ENCODE peak calls at places on chromosome 13, in seven cellular contexts. W, J, N, P, K, Y and L are unnamed samples.

GRCh38 chr13:30466358-30466714 is 600 bp upstream of the HMGB1 start:
- DNase-seq in W (peak), J (no peak), Y (no peak), N (no peak), K (no peak), P (no peak), L (no peak)

GRCh38 chr13:24650157-24650556 is 30.1 kb upstream of the ATP12A start:
- DNase-seq in K (no peak), Y (no peak), P (no peak), N (no peak), W (no peak), J (no peak), L (no peak)

GRCh38 chr13:80048030-80048429 is 292.9 kb downstream of the SPRY2 start:
- DNase-seq in W (no peak), K (no peak), J (no peak), N (no peak), Y (no peak), P (no peak), L (no peak)

GRCh38 chr13:20550799-20551198 is 16.2 kb upstream of the IFT88 start:
- DNase-seq in P (no peak), W (no peak), Y (no peak), N (no peak), J (no peak), K (no peak), L (no peak)

GRCh38 chr13:109369357-109370052 is 416.9 kb downstream of the IRS2 start:
- DNase-seq in J (no peak), K (no peak), N (no peak), Y (no peak), W (no peak), P (no peak), L (no peak)

GRCh38 chr13:43405457-43405856 is 381.3 kb downstream of the ENOX1 start:
- DNase-seq in Y (no peak), W (peak), P (no peak), J (no peak), N (no peak), K (no peak), L (peak)

GRCh38 chr13:100131863-100132574 is 43.1 kb downstream of the PCCA start:
- DNase-seq in J (no peak), N (no peak), K (no peak), W (peak), P (no peak), Y (no peak), L (peak)

GRCh38 chr13:46885018-46885417 is 11.8 kb downstream of the HTR2A start:
- DNase-seq in K (no peak), P (no peak), Y (no peak), W (no peak), N (no peak), J (no peak), L (no peak)

GRCh38 chr13:102117175-102117830 is 284.5 kb downstream of the FGF14 start:
- DNase-seq in Y (no peak), K (no peak), W (no peak), N (no peak), P (no peak), J (no peak), L (no peak)

GRCh38 chr13:114324334-114324733 is 10.0 kb downstream of the CHAMP1 start:
- DNase-seq in W (no peak), J (no peak), K (no peak), N (no peak), Y (no peak), P (no peak), L (no peak)

GRCh38 chr13:23087884-23088283 is 92.9 kb upstream of the SGCG start:
- DNase-seq in Y (no peak), W (peak), P (no peak), N (no peak), K (no peak), J (no peak), L (no peak)

GRCh38 chr13:50410921-50411712 is 395.9 kb downstream of the KCNRG start:
- DNase-seq in Y (no peak), P (no peak), J (no peak), K (no peak), N (no peak), W (peak), L (peak)

GRCh38 chr13:64314286-64314685 is 2898.6 kb upstream of the PCDH20 start:
- DNase-seq in W (no peak), N (no peak), J (no peak), P (no peak), Y (no peak), K (no peak), L (no peak)

GRCh38 chr13:99975626-99976025 is 4.1 kb upstream of the ZIC5 start:
- DNase-seq in P (no peak), Y (no peak), N (no peak), K (no peak), J (no peak), W (no peak), L (no peak)

GRCh38 chr13:68025604-68026003 is 795.5 kb upstream of the PCDH9 start:
- DNase-seq in P (no peak), W (no peak), N (no peak), Y (no peak), J (no peak), K (no peak), L (no peak)

GRCh38 chr13:90618133-90618532 is 729.4 kb upstream of the MIR17HG start:
- DNase-seq in W (peak), J (no peak), K (no peak), N (no peak), Y (no peak), P (no peak), L (no peak)

GRCh38 chr13:83515267-83515666 is 367.0 kb downstream of the SLITRK1 start:
- DNase-seq in N (no peak), J (no peak), W (peak), K (no peak), P (no peak), Y (no peak), L (peak)

GRCh38 chr13:48891586-48891985 is 84.1 kb upstream of the FNDC3A start:
- DNase-seq in N (no peak), W (peak), P (no peak), Y (no peak), K (no peak), J (no peak), L (peak)

GRCh38 chr13:106210327-106210726 is 325.1 kb downstream of the EFNB2 start:
- DNase-seq in J (no peak), N (no peak), K (no peak), P (no peak), W (no peak), Y (no peak), L (no peak)

GRCh38 chr13:27242642-27243185 is 8.6 kb upstream of the RPL21 start:
- DNase-seq in W (no peak), N (no peak), P (no peak), K (no peak), J (no peak), Y (no peak), L (no peak)

GRCh38 chr13:40063278-40063698 is 407.8 kb downstream of the COG6 start:
- DNase-seq in J (no peak), W (no peak), P (no peak), K (no peak), Y (peak), N (no peak), L (no peak)

GRCh38 chr13:107271226-107271625 is 703.3 kb upstream of the ARGLU1 start:
- DNase-seq in K (no peak), W (no peak), N (no peak), J (no peak), P (no peak), Y (no peak), L (peak)

GRCh38 chr13:112117258-112117954 is 50.5 kb downstream of the SOX1 start:
- DNase-seq in N (no peak), K (no peak), W (no peak), J (no peak), P (no peak), Y (no peak), L (no peak)

GRCh38 chr13:42600943-42601342 is 27.0 kb downstream of the TNFSF11 start:
- DNase-seq in N (no peak), P (no peak), K (no peak), Y (no peak), W (no peak), J (no peak), L (no peak)

GRCh38 chr13:37652596-37652995 is 54.0 kb upstream of the POSTN start:
- DNase-seq in W (no peak), K (no peak), J (no peak), P (no peak), N (no peak), Y (no peak), L (no peak)

GRCh38 chr13:42959615-42960014 is 32.4 kb downstream of the EPSTI1 start:
- DNase-seq in P (no peak), J (no peak), W (no peak), K (no peak), Y (no peak), N (no peak), L (no peak)

GRCh38 chr13:110713642-110713952 is at the start of gene ING1:
- DNase-seq in J (no peak), Y (no peak), P (no peak), K (no peak), N (no peak), W (no peak), L (no peak)

GRCh38 chr13:110715395-110716234 is 2.1 kb downstream of the ING1 start:
- DNase-seq in Y (peak), W (peak), J (peak), N (peak), K (peak), P (peak), L (peak)

GRCh38 chr13:110716235-110716505 is 2.7 kb downstream of the ING1 start:
- DNase-seq in N (no peak), P (peak), J (peak), K (peak), Y (no peak), W (peak), L (peak)

GRCh38 chr13:110713981-110714797 is 689 bp downstream of the ING1 start:
- DNase-seq in W (peak), Y (peak), P (peak), J (peak), K (peak), N (no peak), L (peak)

DNA sequence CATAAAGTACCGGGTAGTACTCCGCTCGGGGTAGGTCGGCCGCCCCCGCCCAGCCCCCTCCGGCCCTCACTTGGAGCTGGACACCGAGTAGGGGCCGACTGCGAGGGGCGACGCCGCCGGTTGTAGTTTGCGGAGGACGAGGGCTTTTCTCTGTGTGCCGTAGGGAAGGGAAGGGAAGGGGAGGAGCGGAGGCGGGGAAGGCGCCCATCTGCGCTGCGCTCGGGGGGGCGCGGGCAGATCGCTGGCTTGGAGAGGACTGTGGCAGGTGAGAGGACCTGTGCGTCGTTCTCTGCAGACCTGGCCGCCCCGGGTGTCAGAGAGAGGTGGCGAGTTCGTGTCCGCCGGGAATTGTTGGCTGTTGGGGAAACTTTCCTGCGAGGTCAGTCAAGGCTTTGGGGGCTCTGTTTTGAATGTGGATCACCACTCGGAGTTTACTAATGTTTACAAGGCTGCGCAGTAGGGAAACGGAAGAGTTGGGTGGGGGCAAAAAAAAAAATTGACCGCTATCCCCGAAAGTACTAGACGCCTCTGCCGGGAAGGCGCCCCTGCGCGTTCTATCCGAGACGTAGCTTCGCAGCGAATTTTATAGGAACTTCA is 1.4 kb downstream of the ING1 start:
- DNase-seq in Y (peak), J (peak), P (peak), K (peak), W (no peak), N (no peak), L (no peak)
- TF ChIP-seq POLR2A in Y (peak), J (peak), P (peak), K (peak), W (peak), N (peak), L (peak)

GRCh38 chr13:97975280-97975850 is 21.9 kb downstream of the IPO5 start:
- DNase-seq in K (no peak), Y (no peak), P (no peak), W (no peak), J (no peak), N (no peak), L (no peak)

GRCh38 chr13:97975851-97976550 is 22.5 kb downstream of the IPO5 start:
- DNase-seq in K (peak), J (peak), W (peak), Y (peak), N (no peak), P (peak), L (peak)

GRCh38 chr13:97977376-97977705 is 23.9 kb downstream of the IPO5 start:
- DNase-seq in P (no peak), K (no peak), Y (no peak), N (no peak), W (no peak), J (no peak), L (no peak)

GRCh38 chr13:97977982-97978381 is 24.5 kb downstream of the IPO5 start:
- DNase-seq in N (no peak), Y (no peak), P (no peak), J (no peak), K (no peak), W (no peak), L (no peak)

DNA sequence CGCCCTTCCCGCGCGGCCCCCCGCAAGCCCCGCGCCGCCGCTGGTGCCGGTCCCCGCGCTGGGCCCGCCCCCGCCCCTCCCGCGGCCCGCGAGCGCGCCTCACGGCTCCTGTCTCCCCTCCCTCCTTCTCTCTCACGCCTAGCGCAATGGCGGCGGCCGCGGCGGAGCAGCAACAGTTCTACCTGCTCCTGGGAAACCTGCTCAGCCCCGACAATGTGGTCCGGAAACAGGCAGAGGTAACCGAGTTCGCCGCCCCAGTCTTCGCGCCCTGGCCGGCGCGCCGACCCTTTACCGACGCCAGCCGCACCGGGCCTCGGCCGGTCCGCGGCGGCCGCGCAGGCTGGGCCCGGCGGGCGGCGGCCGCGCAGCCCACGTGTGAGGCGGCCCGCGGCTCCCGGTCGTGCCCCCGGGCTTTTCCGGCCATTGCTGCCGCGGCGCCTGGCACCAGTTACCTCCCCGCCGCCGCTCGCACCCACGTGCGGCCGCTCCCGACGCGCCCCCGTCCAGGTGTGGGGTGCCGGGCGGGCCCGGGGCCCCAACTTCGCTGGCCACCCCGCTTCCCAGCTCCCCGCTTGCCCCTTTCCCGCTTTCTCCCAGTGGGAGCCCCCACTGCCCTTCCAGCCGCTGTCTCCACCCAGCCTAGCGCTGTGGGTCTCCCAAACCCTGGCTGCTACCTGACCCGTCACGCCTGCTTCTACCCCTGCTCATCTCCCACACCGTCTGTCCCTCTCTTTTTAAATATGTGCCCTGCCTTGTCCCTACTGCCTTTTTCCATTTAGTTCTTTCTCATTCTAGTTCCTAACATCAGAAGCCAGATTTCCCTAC is 23.3 kb downstream of the IPO5 start:
- DNase-seq in J (peak), N (no peak), W (peak), P (peak), Y (no peak), K (no peak), L (peak)
- TF ChIP-seq POLR2A in J (no peak), N (peak), W (peak), P (no peak), Y (no peak), K (no peak), L (no peak)

GRCh38 chr13:36298535-36299068 is 988 bp upstream of the CCDC169 start:
- DNase-seq in Y (no peak), J (no peak), N (no peak), K (no peak), P (no peak), W (no peak), L (no peak)

GRCh38 chr13:36297259-36297599 is 385 bp downstream of the CCDC169 start:
- DNase-seq in J (no peak), P (no peak), Y (no peak), N (no peak), K (no peak), W (peak), L (no peak)

GRCh38 chr13:36293497-36293896 is 4.1 kb downstream of the CCDC169 start:
- DNase-seq in Y (no peak), N (no peak), W (no peak), P (no peak), J (no peak), K (no peak), L (no peak)

GRCh38 chr13:36294061-36294460 is 3.6 kb downstream of the CCDC169 start:
- DNase-seq in W (no peak), N (no peak), K (no peak), Y (no peak), J (no peak), P (no peak), L (no peak)

GRCh38 chr13:36297600-36298338 is at the start of gene CCDC169:
- DNase-seq in J (peak), P (peak), W (peak), Y (peak), K (peak), N (no peak), L (peak)
- TF ChIP-seq POLR2A in J (no peak), P (no peak), W (peak), Y (no peak), K (no peak), N (no peak), L (peak)

GRCh38 chr13:32427852-32428580 is at the start of gene N4BP2L1:
- DNase-seq in P (peak), J (peak), W (peak), K (peak), N (peak), Y (peak), L (peak)
- TF ChIP-seq POLR2A in P (peak), J (peak), W (no peak), K (peak), N (peak), Y (peak), L (no peak)

GRCh38 chr13:60869941-60870613 is 473.1 kb downstream of the TDRD3 start:
- DNase-seq in J (peak), Y (no peak), W (no peak), N (no peak), P (no peak), K (no peak), L (no peak)

GRCh38 chr13:60873116-60873515 is 476.1 kb downstream of the TDRD3 start:
- DNase-seq in W (no peak), Y (no peak), J (no peak), K (no peak), N (no peak), P (no peak), L (no peak)

GRCh38 chr13:60869225-60869624 is 472.2 kb downstream of the TDRD3 start:
- DNase-seq in Y (no peak), J (peak), K (no peak), W (no peak), P (no peak), N (no peak), L (no peak)
- TF ChIP-seq POLR2A in Y (no peak), J (no peak), K (no peak), W (no peak), P (no peak), N (no peak), L (no peak)

GRCh38 chr13:52447815-52448552 is 2.5 kb downstream of the VPS36 start:
- DNase-seq in N (no peak), J (no peak), K (no peak), W (no peak), P (no peak), Y (no peak), L (no peak)

GRCh38 chr13:52452470-52452869 is 2.0 kb upstream of the VPS36 start:
- DNase-seq in J (no peak), P (no peak), N (no peak), Y (no peak), W (no peak), K (no peak), L (no peak)

GRCh38 chr13:52450793-52451116 is 321 bp upstream of the VPS36 start:
- DNase-seq in K (no peak), N (no peak), J (no peak), W (no peak), Y (no peak), P (no peak), L (no peak)

GRCh38 chr13:52449323-52450011 is 967 bp downstream of the VPS36 start:
- DNase-seq in N (no peak), Y (no peak), K (no peak), J (no peak), W (no peak), P (no peak), L (no peak)

GRCh38 chr13:52450012-52450792 is at the start of gene VPS36:
- DNase-seq in Y (peak), J (peak), W (peak), K (peak), P (peak), N (peak), L (peak)
- TF ChIP-seq POLR2A in Y (peak), J (peak), W (peak), K (peak), P (peak), N (peak), L (peak)